ENCODE peak calls at places on chromosomes 11 and 22, in five cellular contexts. One of them, this sample, is unnamed.

GRCh38 chr22:24099661-24100060 is 81.6 kb upstream of the SUSD2 start:
- DNase-seq in right atrium auricular region: no peak
- DNase-seq in aorta: peak; percentile 27
- DNase-seq in BE2C: no peak
- DNase-seq in astrocyte: no peak
- DNase-seq in this sample: no peak

GRCh38 chr11:46106530-46107407 is 14.5 kb downstream of the PHF21A start:
- DNase-seq in right atrium auricular region: no peak
- DNase-seq in aorta: no peak
- DNase-seq in BE2C: peak; percentile 8
- DNase-seq in astrocyte: no peak
- DNase-seq in this sample: no peak

GRCh38 chr11:103591554-103591953 is 444.9 kb upstream of the DDI1 start:
- DNase-seq in right atrium auricular region: no peak
- DNase-seq in aorta: no peak
- DNase-seq in BE2C: no peak
- DNase-seq in astrocyte: peak; percentile 33
- DNase-seq in this sample: no peak

GRCh38 chr22:29801796-29802195 is 34.6 kb downstream of the UQCR10 start:
- DNase-seq in right atrium auricular region: no peak
- DNase-seq in aorta: no peak
- DNase-seq in BE2C: no peak
- DNase-seq in astrocyte: no peak
- DNase-seq in this sample: no peak

GRCh38 chr11:19844806-19845205 is 132.2 kb downstream of the NAV2 start:
- DNase-seq in right atrium auricular region: no peak
- DNase-seq in aorta: no peak
- DNase-seq in BE2C: no peak
- DNase-seq in astrocyte: no peak
- DNase-seq in this sample: no peak

GRCh38 chr11:107301886-107302285 is 155.7 kb downstream of the CWF19L2 start:
- DNase-seq in right atrium auricular region: no peak
- DNase-seq in aorta: no peak
- DNase-seq in BE2C: no peak
- DNase-seq in astrocyte: peak; percentile 2
- DNase-seq in this sample: no peak

GRCh38 chr11:86548278-86548917 is 124.0 kb downstream of the ME3 start:
- DNase-seq in right atrium auricular region: no peak
- DNase-seq in aorta: no peak
- DNase-seq in BE2C: no peak
- DNase-seq in astrocyte: peak; percentile 79
- DNase-seq in this sample: no peak

GRCh38 chr22:18091916-18092526 is 14.2 kb downstream of the PEX26 start:
- DNase-seq in right atrium auricular region: peak; percentile 77
- DNase-seq in aorta: peak; percentile 91
- DNase-seq in BE2C: no peak
- DNase-seq in astrocyte: peak; percentile 56
- DNase-seq in this sample: peak; percentile 19

GRCh38 chr11:11841121-11841604 is 609 bp upstream of the USP47 start:
- DNase-seq in right atrium auricular region: peak; percentile 69
- DNase-seq in aorta: peak; percentile 77
- DNase-seq in BE2C: peak; percentile 13
- DNase-seq in astrocyte: peak; percentile 20
- DNase-seq in this sample: no peak

GRCh38 chr22:40423246-40423753 is 52.9 kb downstream of the SGSM3 start:
- DNase-seq in right atrium auricular region: no peak
- DNase-seq in aorta: no peak
- DNase-seq in BE2C: no peak
- DNase-seq in astrocyte: no peak
- DNase-seq in this sample: no peak

GRCh38 chr11:65041206-65042035 is at the start of gene SAC3D1:
- DNase-seq in right atrium auricular region: no peak
- DNase-seq in aorta: no peak
- DNase-seq in BE2C: no peak
- DNase-seq in astrocyte: peak; percentile 46
- DNase-seq in this sample: peak; percentile 69

GRCh38 chr11:104570088-104570701 is 328.1 kb downstream of the CASP12 start:
- DNase-seq in right atrium auricular region: no peak
- DNase-seq in aorta: no peak
- DNase-seq in BE2C: no peak
- DNase-seq in astrocyte: peak; percentile 35
- DNase-seq in this sample: no peak

GRCh38 chr22:42127606-42128005 is 3.0 kb downstream of the CYP2D6 start:
- DNase-seq in right atrium auricular region: no peak
- DNase-seq in aorta: no peak
- DNase-seq in BE2C: no peak
- DNase-seq in astrocyte: no peak
- DNase-seq in this sample: no peak

GRCh38 chr11:120647681-120648080 is 136.1 kb downstream of the GRIK4 start:
- DNase-seq in right atrium auricular region: no peak
- DNase-seq in aorta: no peak
- DNase-seq in BE2C: no peak
- DNase-seq in astrocyte: no peak
- DNase-seq in this sample: no peak

GRCh38 chr11:120651836-120652235 is 140.3 kb downstream of the GRIK4 start:
- DNase-seq in right atrium auricular region: no peak
- DNase-seq in aorta: no peak
- DNase-seq in BE2C: no peak
- DNase-seq in astrocyte: no peak
- DNase-seq in this sample: no peak

GRCh38 chr11:120648706-120649250 is 137.2 kb downstream of the GRIK4 start:
- DNase-seq in right atrium auricular region: no peak
- DNase-seq in aorta: no peak
- DNase-seq in BE2C: peak; percentile 32
- DNase-seq in astrocyte: no peak
- DNase-seq in this sample: no peak

GRCh38 chr11:120651396-120651795 is 139.8 kb downstream of the GRIK4 start:
- DNase-seq in right atrium auricular region: no peak
- DNase-seq in aorta: no peak
- DNase-seq in BE2C: no peak
- DNase-seq in astrocyte: no peak
- DNase-seq in this sample: no peak

DNA sequence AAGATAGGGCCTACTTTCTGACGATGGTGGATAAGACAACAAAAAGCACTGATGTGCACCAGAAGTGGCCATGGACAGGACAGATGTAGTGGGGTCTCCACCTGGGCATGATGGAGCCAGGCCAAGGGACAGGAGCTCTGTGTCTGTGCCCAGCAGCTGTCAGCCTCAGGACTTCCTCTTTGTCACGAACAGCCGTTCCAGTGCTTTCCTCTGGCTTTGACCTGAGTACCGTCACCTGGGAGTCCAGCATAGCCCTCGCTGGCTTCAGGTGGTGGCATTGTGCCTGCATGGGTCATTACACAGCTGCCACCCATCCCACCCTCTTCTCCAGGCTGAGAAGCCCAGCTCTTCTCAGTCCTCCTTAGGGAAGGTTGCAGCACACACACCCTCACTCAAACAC is 137.8 kb downstream of the GRIK4 start:
- DNase-seq in right atrium auricular region: no peak
- DNase-seq in aorta: no peak
- DNase-seq in BE2C: no peak
- DNase-seq in astrocyte: no peak
- DNase-seq in this sample: no peak
- H3K9me3 ChIP-seq in right atrium auricular region: no peaks in the 10 kb centered on the region
- H3K9me3 ChIP-seq in aorta: no peaks in the 10 kb centered on the region
- H3K9me3 ChIP-seq in BE2C: no peaks in the 10 kb centered on the region
- H3K9me3 ChIP-seq in astrocyte: no peaks in the 10 kb centered on the region
- H3K9me3 ChIP-seq in this sample: no peaks in the 10 kb centered on the region

DNA sequence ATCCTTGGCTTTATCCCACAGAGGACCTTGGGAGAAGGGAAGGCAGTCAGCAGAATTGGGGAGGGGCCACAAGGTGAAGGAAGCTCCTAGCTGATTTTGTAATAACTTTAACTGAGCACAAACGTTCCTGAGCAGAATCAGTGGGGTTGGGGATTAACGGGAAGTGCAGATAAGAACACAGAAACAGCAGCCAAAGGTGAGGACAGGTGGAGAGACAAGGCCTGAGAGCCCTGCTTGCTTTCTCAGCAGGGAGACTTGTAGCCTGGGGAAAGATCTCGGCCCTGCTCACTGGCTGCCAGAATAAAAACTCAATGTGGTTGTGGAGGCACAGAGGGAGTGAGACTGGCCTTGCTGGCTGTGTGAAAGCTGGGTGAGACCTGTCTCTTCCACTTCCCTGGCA is 265.2 kb upstream of the FAT3 start:
- DNase-seq in right atrium auricular region: no peak
- DNase-seq in aorta: no peak
- DNase-seq in BE2C: no peak
- DNase-seq in astrocyte: no peak
- DNase-seq in this sample: no peak
- H3K9me3 ChIP-seq in right atrium auricular region: peaks cover 32% of the 10 kb centered on the region
- H3K9me3 ChIP-seq in aorta: peaks cover 3% of the 10 kb centered on the region
- H3K9me3 ChIP-seq in BE2C: no peaks in the 10 kb centered on the region
- H3K9me3 ChIP-seq in astrocyte: no peaks in the 10 kb centered on the region
- H3K9me3 ChIP-seq in this sample: no peaks in the 10 kb centered on the region

DNA sequence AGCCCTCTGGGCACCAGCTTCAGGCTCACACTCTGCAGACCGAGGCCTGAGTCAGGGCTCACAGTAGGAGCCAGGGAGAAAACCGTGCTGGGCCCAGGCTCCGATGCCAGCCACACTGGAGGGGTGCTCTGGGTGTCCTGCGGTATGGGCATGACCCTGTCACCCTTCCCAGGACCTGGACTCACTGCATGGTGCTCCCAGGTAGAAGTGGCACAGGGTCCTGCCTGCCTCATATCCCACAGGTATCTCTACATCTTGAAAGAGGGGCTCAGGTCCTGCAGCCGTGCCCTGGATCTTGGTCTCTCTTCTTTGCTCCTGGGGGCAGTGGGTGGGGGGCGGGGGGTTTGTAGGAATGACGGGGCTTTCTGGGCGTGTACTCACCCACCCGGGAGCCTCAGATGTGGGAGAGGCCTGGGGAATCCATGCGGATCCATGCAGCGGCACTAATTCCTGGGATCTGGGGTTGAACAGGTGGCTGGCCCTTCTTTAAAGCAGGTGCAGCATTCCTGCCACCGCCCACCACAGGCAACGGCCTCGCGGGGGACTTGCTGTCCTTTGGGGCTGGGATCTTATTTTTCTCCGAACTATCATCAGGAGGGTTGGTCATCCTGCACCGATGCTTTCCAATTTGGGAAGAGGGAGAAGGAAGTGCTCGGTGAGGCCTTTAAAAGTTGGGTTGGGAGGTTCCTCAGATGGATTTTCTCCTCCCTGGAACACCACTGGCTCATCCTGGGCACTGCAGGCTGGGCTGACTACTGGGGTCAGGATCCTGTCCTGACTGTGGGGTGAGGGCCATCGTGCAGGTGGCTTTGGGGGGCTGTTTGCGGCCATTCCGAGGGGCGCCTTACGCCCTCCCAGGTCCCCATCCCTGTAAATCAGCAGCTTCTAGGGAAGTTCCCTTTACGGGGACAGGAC is 886.4 kb downstream of the BRD1 start:
- DNase-seq in right atrium auricular region: peak; percentile 34
- DNase-seq in aorta: peak; percentile 65
- DNase-seq in BE2C: no peak
- DNase-seq in astrocyte: no peak
- DNase-seq in this sample: no peak
- H3K9me3 ChIP-seq in right atrium auricular region: peaks cover 3% of the 10 kb centered on the region
- H3K9me3 ChIP-seq in aorta: peaks cover 2% of the 10 kb centered on the region
- H3K9me3 ChIP-seq in BE2C: no peaks in the 10 kb centered on the region
- H3K9me3 ChIP-seq in astrocyte: peaks cover 2% of the 10 kb centered on the region
- H3K9me3 ChIP-seq in this sample: no peaks in the 10 kb centered on the region

GRCh38 chr11:1193326-1194230 is 29.3 kb upstream of the MUC5B start:
- DNase-seq in right atrium auricular region: no peak
- DNase-seq in aorta: peak; percentile 74
- DNase-seq in BE2C: no peak
- DNase-seq in astrocyte: no peak
- DNase-seq in this sample: no peak
- H3K9me3 ChIP-seq in right atrium auricular region: no peaks in the 10 kb centered on the region
- H3K9me3 ChIP-seq in aorta: no peaks in the 10 kb centered on the region
- H3K9me3 ChIP-seq in BE2C: no peaks in the 10 kb centered on the region
- H3K9me3 ChIP-seq in astrocyte: peaks cover 3% of the 10 kb centered on the region
- H3K9me3 ChIP-seq in this sample: no peaks in the 10 kb centered on the region

This sample was measured in T-helper 17 cell.